ENCODE peak calls at places on chromosomes 13 and 19, in six cellular contexts. B, M, T, X, C and H are unnamed samples.

GRCh38 chr19:35812220-35813042 is at the start of gene PRODH2:
- DNase-seq in B (no peak), M (no peak), T (no peak), X (no peak), C (no peak), H (no peak)

GRCh38 chr13:110560606-110561334 is 752 bp downstream of the RAB20 start:
- DNase-seq in B (no peak), M (peak; percentile 48), T (peak; percentile 38), X (peak; percentile 72), C (no peak), H (no peak)

GRCh38 chr13:50320297-50320862 is 305.1 kb downstream of the KCNRG start:
- DNase-seq in B (peak; percentile 54), M (no peak), T (peak; percentile 65), X (no peak), C (no peak), H (no peak)

GRCh38 chr19:35122687-35123551 is 7.3 kb downstream of the FXYD3 start:
- DNase-seq in B (no peak), M (no peak), T (no peak), X (peak; percentile 59), C (peak; percentile 86), H (no peak)

GRCh38 chr13:41973247-41973741 is 12.4 kb upstream of the VWA8 start:
- DNase-seq in B (no peak), M (no peak), T (no peak), X (peak; percentile 44), C (no peak), H (no peak)

GRCh38 chr13:90396266-90396665 is 951.2 kb upstream of the MIR17HG start:
- DNase-seq in B (no peak), M (no peak), T (no peak), X (no peak), C (no peak), H (no peak)

GRCh38 chr13:83879431-83880171 is 2.7 kb downstream of the SLITRK1 start:
- DNase-seq in B (no peak), M (no peak), T (no peak), X (peak; percentile 43), C (no peak), H (no peak)

GRCh38 chr13:74372511-74372910 is 238.3 kb upstream of the KLF12 start:
- DNase-seq in B (no peak), M (no peak), T (no peak), X (no peak), C (no peak), H (no peak)

GRCh38 chr13:113320226-113320875 is 23.3 kb downstream of the LAMP1 start:
- DNase-seq in B (no peak), M (no peak), T (no peak), X (no peak), C (no peak), H (no peak)

GRCh38 chr13:110266431-110266809 is 40.5 kb downstream of the COL4A1 start:
- DNase-seq in B (no peak), M (no peak), T (no peak), X (no peak), C (no peak), H (no peak)

GRCh38 chr13:72959643-72960042 is 99.2 kb upstream of the KLF5 start:
- DNase-seq in B (peak; percentile 48), M (no peak), T (peak; percentile 54), X (no peak), C (no peak), H (no peak)

GRCh38 chr13:94128430-94128829 is 351.1 kb downstream of the DCT start:
- DNase-seq in B (no peak), M (no peak), T (no peak), X (no peak), C (no peak), H (no peak)

DNA sequence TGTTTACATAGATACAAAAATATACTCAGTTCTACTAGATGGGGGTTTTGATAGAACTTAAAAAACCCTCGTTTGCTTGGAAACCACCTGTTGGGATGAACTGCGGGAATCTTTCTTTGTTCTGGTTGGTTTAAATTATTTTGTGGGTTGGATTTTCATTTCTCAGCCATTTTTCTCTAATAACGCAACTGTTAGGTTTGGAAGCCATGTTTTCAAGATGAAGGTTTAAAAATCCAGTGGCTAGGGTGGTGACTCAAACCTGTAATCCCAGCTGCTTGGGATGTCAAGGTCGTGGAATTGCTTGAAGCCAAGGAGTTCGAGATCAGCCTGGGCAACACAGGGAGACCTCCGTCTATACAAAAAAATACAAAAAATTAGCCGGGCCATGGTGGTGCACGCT is 1.6 kb downstream of the URI1 start:
- DNase-seq in B (no peak), M (no peak), T (no peak), X (no peak), C (peak; percentile 11), H (no peak)
- H3K4me3 ChIP-seq in B (no peak overlapping the region), M (no peak overlapping the region), T (no peak overlapping the region), X (peak overlapping the region; percentile 91), C (peak overlapping the region; percentile 86), H (peak overlapping the region; percentile 81)

GRCh38 chr19:49129238-49129583 is 9.9 kb downstream of the PPFIA3 start:
- DNase-seq in B (no peak), M (no peak), T (no peak), X (peak; percentile 68), C (no peak), H (no peak)
- H3K4me2 ChIP-seq in B (no peak overlapping the region), M (no peak overlapping the region), T (no peak overlapping the region), X (peak overlapping the region; percentile 32), C (no peak overlapping the region), H (no peak overlapping the region)

GRCh38 chr19:10286803-10287737 is at the start of gene ICAM4:
- DNase-seq in B (peak; percentile 29), M (no peak), T (peak; percentile 49), X (peak; percentile 78), C (no peak), H (no peak)
- H3K9ac ChIP-seq in B (peak within 1 kb of the TSS; percentile 9), M (peak within 1 kb of the TSS; percentile 50), T (no peak within 1 kb of the TSS), X (no peak within 1 kb of the TSS), C (no peak within 1 kb of the TSS), H (no peak within 1 kb of the TSS)

DNA sequence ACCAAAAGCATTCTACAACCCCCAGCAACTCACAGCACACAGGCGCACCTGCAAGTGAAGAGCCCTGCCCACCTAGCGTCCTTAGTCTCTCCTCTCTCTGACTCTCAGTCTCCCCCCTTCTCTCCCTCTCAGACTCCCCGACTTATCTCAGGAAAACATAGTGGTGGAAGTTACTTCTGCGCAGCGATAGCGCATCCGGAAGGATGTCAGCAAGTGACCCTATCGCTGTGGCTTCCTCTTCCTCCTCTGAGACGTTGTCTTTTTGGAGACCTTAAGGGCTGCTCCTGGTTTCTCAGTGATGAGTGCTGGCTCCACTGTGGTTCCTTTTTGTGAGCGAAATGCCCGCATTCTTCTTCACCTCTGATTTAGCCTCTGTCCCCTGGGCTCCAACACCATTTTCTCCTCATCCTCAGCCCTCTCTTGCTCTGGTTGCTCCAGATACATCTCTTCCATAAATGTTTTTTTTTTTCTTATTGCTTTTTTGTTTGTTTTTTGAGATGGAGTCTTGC is 1.4 kb upstream of the YIF1B start:
- DNase-seq in B (no peak), M (no peak), T (peak; percentile 66), X (no peak), C (no peak), H (no peak)
- H3K4me3 ChIP-seq in B (no peak overlapping the region), M (no peak overlapping the region), T (no peak overlapping the region), X (no peak overlapping the region), C (no peak overlapping the region), H (no peak overlapping the region)

GRCh38 chr19:19138110-19138981 is at the start of gene TMEM161A:
- DNase-seq in B (peak; percentile 99), M (peak; percentile 97), T (peak; percentile 99), X (peak; percentile 98), C (peak; percentile 71), H (peak; percentile 99)

GRCh38 chr19:19139876-19140229 is 1.6 kb upstream of the TMEM161A start:
- DNase-seq in B (no peak), M (no peak), T (no peak), X (no peak), C (no peak), H (no peak)

GRCh38 chr19:19140476-19140875 is 2.2 kb upstream of the TMEM161A start:
- DNase-seq in B (peak; percentile 19), M (no peak), T (no peak), X (no peak), C (no peak), H (no peak)

GRCh38 chr19:19134687-19135158 is 3.6 kb downstream of the TMEM161A start:
- DNase-seq in B (no peak), M (no peak), T (no peak), X (peak; percentile 55), C (no peak), H (no peak)

DNA sequence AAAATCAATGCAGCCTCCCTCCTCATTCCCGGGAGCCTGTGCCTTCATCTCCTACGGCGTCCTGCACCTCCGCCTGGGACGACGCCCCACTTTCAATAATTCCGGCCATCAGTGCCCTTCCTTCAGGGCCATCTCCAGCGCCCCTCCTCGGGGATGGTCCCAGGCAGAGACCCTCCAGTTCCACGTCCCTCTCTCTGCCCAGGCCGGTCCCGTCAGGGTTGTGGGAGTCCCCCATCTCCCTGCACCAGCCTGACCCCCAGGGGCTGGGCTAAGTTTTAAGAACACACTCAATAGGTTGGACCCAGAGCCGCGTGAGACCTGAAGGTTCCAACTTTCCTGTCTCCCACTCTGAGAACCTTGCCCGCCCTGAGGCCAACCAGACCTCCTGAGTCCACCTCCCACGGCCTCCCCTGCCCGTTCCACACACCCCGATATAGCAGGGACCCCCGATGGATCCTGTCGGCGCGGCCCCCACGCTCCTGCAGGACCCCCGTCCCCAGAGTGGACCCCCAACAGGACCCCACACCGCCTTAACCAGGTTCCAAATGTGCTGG is 645 bp downstream of the TMEM161A start:
- DNase-seq in B (no peak), M (no peak), T (no peak), X (peak; percentile 20), C (no peak), H (peak; percentile 54)
- H3K4me2 ChIP-seq in B (peak overlapping the region; percentile 84), M (peak overlapping the region; percentile 90), T (peak overlapping the region; percentile 81), X (peak overlapping the region; percentile 94), C (peak overlapping the region; percentile 69), H (peak overlapping the region; percentile 99)

DNA sequence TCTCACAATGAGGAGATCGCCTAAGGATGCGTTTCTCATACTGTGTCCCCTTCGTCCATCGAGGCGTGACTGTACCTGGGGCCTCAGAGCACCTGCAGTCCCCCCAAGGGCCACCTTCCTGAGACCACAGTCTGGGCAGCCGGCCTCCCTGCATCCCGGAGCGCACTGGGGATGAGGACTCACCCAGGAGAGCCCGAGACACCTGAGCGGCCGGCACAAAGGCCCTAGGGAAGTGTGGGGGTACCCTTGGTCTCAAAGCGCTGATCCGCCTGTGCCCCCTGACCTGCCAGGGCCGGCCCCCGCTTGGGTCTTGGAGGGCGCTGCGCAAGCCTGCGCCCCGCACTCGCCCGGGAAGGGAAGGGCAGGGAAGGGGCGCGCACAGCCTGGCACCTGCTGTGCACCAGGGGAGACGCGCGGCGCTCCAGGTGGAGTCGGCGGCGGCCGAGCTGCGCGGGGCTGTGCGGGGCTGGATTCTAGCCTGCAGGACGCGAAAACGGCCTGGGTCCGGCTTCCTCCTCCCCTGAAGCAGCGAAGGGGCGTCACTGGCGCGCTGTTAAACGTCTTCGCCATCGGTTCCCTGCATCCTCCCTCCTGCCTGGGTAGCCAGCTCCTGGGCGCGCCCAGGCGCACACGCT is 13.7 kb upstream of the USP29 start:
- DNase-seq in B (no peak), M (no peak), T (no peak), X (no peak), C (no peak), H (no peak)
- H3K9ac ChIP-seq in B (no peak overlapping the region), M (no peak overlapping the region), T (no peak overlapping the region), X (no peak overlapping the region), C (no peak overlapping the region), H (no peak overlapping the region)